ENCODE peak calls at places on chromosomes 1 and 21, in four cellular contexts. B is keratinocyte, P is uterus, Q is lower leg skin. E is an unnamed sample.

GRCh38 chr1:115445090-115445489 is 107.0 kb upstream of the NGF start:
- DNase-seq in B (no peak), P (no peak), Q (no peak), E (no peak)

GRCh38 chr1:245984390-245985155 is 522.5 kb downstream of the SMYD3 start:
- DNase-seq in B (no peak), P (no peak), Q (no peak), E (no peak)

GRCh38 chr1:169201084-169201619 is 94.7 kb downstream of the ATP1B1 start:
- DNase-seq in B (no peak), P (no peak), Q (no peak), E (peak)

GRCh38 chr1:178362784-178363183 is 134.0 kb downstream of the CLEC20A start:
- DNase-seq in B (no peak), P (no peak), Q (no peak), E (peak)

GRCh38 chr21:26448751-26449150 is 124.3 kb downstream of the CYYR1 start:
- DNase-seq in B (no peak), P (no peak), Q (no peak), E (peak)

GRCh38 chr1:232192781-232193450 is 437.0 kb downstream of the SIPA1L2 start:
- DNase-seq in B (peak), P (no peak), Q (no peak), E (no peak)

GRCh38 chr1:178644308-178645120 is 80.5 kb upstream of the RALGPS2 start:
- DNase-seq in B (no peak), P (no peak), Q (no peak), E (no peak)

GRCh38 chr1:39425151-39425550 is 66.3 kb upstream of the BMP8A start:
- DNase-seq in B (no peak), P (no peak), Q (no peak), E (no peak)

GRCh38 chr21:28754127-28754611 is 238.5 kb downstream of the LTN1 start:
- DNase-seq in B (no peak), P (peak), Q (no peak), E (peak)

GRCh38 chr1:56803561-56804156 is 15.5 kb downstream of the FYB2 start:
- DNase-seq in B (no peak), P (no peak), Q (no peak), E (no peak)
- TF ChIP-seq CTCF in B (peak), P (no peak), Q (no peak), E (peak)

GRCh38 chr1:160767417-160768294 is 28.3 kb upstream of the LY9 start:
- DNase-seq in B (peak), P (no peak), Q (no peak), E (no peak)
- H3K4me3 ChIP-seq in B (peak), P (no peak), Q (no peak), E (no peak)

DNA sequence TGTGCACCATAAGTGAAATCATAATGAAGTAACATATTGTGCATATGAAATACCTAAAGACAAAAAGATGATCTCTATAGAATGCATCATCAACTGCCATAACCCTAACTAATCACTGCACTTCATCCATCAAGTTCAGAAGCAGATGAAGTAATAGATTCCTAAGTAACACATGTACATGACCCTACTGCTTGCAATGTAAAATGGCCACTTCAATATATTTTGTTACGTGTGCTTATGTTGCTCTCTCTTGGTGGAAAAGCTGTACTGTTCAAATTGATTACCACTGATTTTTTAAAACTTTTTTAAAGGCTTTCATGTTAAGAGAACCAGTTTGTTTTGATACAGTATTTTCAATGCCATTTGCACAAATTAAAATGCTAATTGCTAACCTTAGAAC is 141.8 kb downstream of the TTLL7 start:
- DNase-seq in B (no peak), P (no peak), Q (no peak), E (peak)
- TF ChIP-seq CTCF in B (no peak), P (peak), Q (no peak), E (peak)

DNA sequence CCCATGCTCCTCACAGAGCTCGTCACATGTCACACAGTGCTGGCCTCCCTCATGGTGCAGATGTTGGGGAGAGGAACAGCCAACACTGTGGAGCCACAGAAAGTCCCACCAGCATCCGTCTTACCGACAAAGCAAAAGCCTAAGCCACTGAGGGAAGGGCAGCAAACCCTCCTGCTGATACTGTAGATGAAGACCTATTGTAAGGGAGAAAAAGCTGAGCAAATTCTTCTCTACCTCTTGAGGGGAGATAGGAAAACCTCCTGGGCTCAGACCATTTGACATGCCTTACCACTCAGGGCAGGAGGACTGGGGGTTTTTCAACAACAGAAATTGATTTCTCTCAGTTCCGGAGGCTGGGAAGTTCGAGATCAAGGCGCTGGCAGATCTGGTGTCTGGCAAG is 95.9 kb downstream of the WDR64 start:
- DNase-seq in B (no peak), P (no peak), Q (no peak), E (no peak)
- H3K4me3 ChIP-seq in B (no peak), P (no peak), Q (no peak), E (no peak)

GRCh38 chr1:54671985-54672608 is 30.5 kb downstream of the MROH7 start:
- DNase-seq in B (peak), P (no peak), Q (no peak), E (peak)
- TF ChIP-seq CTCF in B (peak), P (no peak), Q (peak), E (peak)

GRCh38 chr1:154697710-154698109 is 89.7 kb upstream of the ADAR start:
- DNase-seq in B (peak), P (no peak), Q (no peak), E (no peak)

GRCh38 chr1:154696460-154696859 is 88.5 kb upstream of the ADAR start:
- DNase-seq in B (no peak), P (no peak), Q (peak), E (no peak)

GRCh38 chr1:154696001-154696400 is 88.0 kb upstream of the ADAR start:
- DNase-seq in B (no peak), P (no peak), Q (peak), E (no peak)

GRCh38 chr1:154698320-154699096 is 90.5 kb upstream of the ADAR start:
- DNase-seq in B (peak), P (no peak), Q (no peak), E (no peak)

DNA sequence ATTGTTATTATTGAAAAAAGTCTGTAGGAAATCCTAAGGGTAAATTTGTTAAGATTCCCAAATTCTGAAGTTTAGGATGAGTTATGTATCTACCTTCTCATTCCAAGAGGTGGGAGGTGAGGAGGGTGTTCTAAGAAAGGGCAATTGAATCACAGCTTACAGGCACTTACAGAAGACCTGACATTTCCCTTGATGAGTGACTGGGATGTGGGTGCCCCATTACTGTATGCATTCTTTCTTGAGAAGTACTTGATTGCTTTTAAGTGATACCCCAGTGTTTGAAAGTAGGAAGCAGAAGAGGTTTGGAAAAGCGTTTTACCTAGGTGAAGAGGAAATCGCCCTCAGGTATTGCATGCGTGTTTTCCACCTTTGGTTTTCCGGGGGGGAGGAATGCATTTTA is 87.0 kb upstream of the ADAR start:
- DNase-seq in B (no peak), P (no peak), Q (peak), E (no peak)
- H3K4me3 ChIP-seq in B (no peak), P (no peak), Q (no peak), E (no peak)

GRCh38 chr1:1361233-1361981 is 3.1 kb upstream of the MXRA8 start:
- DNase-seq in B (no peak), P (peak), Q (no peak), E (no peak)

GRCh38 chr1:1360511-1361169 is 2.3 kb upstream of the MXRA8 start:
- DNase-seq in B (no peak), P (peak), Q (peak), E (peak)

GRCh38 chr1:1359668-1360468 is 1.5 kb upstream of the MXRA8 start:
- DNase-seq in B (no peak), P (peak), Q (no peak), E (peak)

GRCh38 chr1:1364266-1364665 is 5.9 kb upstream of the MXRA8 start:
- DNase-seq in B (no peak), P (no peak), Q (no peak), E (no peak)

DNA sequence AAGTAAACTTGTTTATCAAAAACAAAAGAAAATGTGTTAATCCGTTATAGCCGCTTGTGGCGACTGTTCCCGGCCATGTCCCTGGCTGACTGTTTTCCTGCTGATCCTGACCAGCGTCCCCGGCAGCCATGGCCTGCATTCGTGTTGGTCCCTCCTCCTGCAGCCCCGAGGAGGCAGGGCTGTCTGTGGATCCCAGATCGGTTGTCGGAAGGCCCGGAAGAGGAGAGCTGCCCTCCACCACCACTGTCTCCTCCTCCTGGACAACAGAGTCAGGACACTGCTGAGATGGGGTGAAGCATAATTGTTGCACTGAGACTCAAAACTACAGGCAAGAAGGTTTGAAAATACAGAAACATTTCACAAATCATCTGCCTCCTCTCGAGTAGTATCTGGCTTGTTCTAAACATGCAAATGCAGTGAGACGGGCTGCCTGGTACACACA is 3.6 kb upstream of the MXRA8 start:
- DNase-seq in B (no peak), P (peak), Q (no peak), E (peak)
- TF ChIP-seq CTCF in B (no peak), P (no peak), Q (no peak), E (peak)